ENCODE peak calls at places on chromosomes 3 and 15, in five cellular contexts. L is nephron progenitor cell; Q is stimulated activated CD4-positive, alpha-beta T cell treated with anti-CD3 and anti-CD28 coated beads, Interleukin-2, amount 100 ng/mL, for 4 hours; X is NCI-H2029 treated with DMSO at 0.1 percent for 48 hours; T is pulmonary artery endothelial cell. J is an unnamed sample.

GRCh38 chr15:49154359-49154758 is 1.0 kb downstream of the COPS2 start:
- DNase-seq in L (no peak), Q (no peak), X (no peak), T (no peak), J (no peak)

GRCh38 chr15:31344824-31345605 is 18.4 kb downstream of the KLF13 start:
- DNase-seq in L (no peak), Q (no peak), X (no peak), T (no peak), J (no peak)

GRCh38 chr15:91520848-91521247 is 332.7 kb upstream of the SLCO3A1 start:
- DNase-seq in L (no peak), Q (no peak), X (no peak), T (no peak), J (no peak)

GRCh38 chr3:131033480-131034080 is 6.9 kb downstream of the NEK11 start:
- DNase-seq in L (peak; percentile 21), Q (no peak), X (no peak), T (no peak), J (peak; percentile 1)

GRCh38 chr3:182139627-182140357 is 428.1 kb downstream of the SOX2 start:
- DNase-seq in L (no peak), Q (no peak), X (no peak), T (no peak), J (no peak)

GRCh38 chr3:73255609-73256029 is 194.2 kb downstream of the EBLN2 start:
- DNase-seq in L (no peak), Q (no peak), X (peak; percentile 92), T (no peak), J (no peak)

GRCh38 chr3:156307704-156308103 is 187.3 kb downstream of the KCNAB1 start:
- DNase-seq in L (no peak), Q (no peak), X (no peak), T (peak; percentile 63), J (no peak)

GRCh38 chr3:170476291-170476690 is 57.6 kb downstream of the CLDN11 start:
- DNase-seq in L (no peak), Q (no peak), X (no peak), T (no peak), J (no peak)

GRCh38 chr3:181176610-181177009 is 187.1 kb upstream of the DNAJC19 start:
- DNase-seq in L (peak; percentile 25), Q (peak; percentile 1), X (peak; percentile 67), T (peak; percentile 11), J (no peak)

GRCh38 chr3:12952322-12953200 is 111.2 kb upstream of the RPL32 start:
- DNase-seq in L (no peak), Q (no peak), X (no peak), T (no peak), J (no peak)

GRCh38 chr3:127679534-127680145 is 6.9 kb downstream of the ABTB1 start:
- DNase-seq in L (no peak), Q (no peak), X (no peak), T (no peak), J (no peak)

GRCh38 chr3:70256566-70256965 is 55.9 kb downstream of the MDFIC2 start:
- DNase-seq in L (no peak), Q (no peak), X (no peak), T (no peak), J (no peak)

GRCh38 chr3:27632431-27633223 is 89.5 kb downstream of the EOMES start:
- DNase-seq in L (peak; percentile 46), Q (peak; percentile 5), X (peak; percentile 26), T (no peak), J (peak; percentile 3)

GRCh38 chr3:162998205-162998604 is 1501.6 kb downstream of the OTOL1 start:
- DNase-seq in L (no peak), Q (no peak), X (no peak), T (no peak), J (no peak)

GRCh38 chr3:139202226-139202958 is 141.4 kb upstream of the MRPS22 start:
- DNase-seq in L (peak; percentile 31), Q (no peak), X (no peak), T (no peak), J (no peak)

GRCh38 chr15:90664650-90665287 is 52.4 kb upstream of the BLM start:
- DNase-seq in L (no peak), Q (no peak), X (no peak), T (no peak), J (no peak)

GRCh38 chr3:19199131-19199530 is 50.8 kb downstream of the KCNH8 start:
- DNase-seq in L (no peak), Q (no peak), X (no peak), T (no peak), J (no peak)

GRCh38 chr15:33722005-33722672 is 246.2 kb upstream of the CHRM5 start:
- DNase-seq in L (no peak), Q (no peak), X (no peak), T (peak; percentile 73), J (no peak)

GRCh38 chr15:101554115-101554915 is 64.8 kb upstream of the PCSK6 start:
- DNase-seq in L (no peak), Q (no peak), X (no peak), T (no peak), J (no peak)

GRCh38 chr3:20326537-20326936 is 140.5 kb upstream of the SGO1 start:
- DNase-seq in L (no peak), Q (no peak), X (no peak), T (no peak), J (no peak)

GRCh38 chr3:70606018-70606417 is 293.6 kb upstream of the MDFIC2 start:
- DNase-seq in L (no peak), Q (no peak), X (no peak), T (no peak), J (no peak)

GRCh38 chr3:50364573-50365079 is 5.3 kb upstream of the TMEM115 start:
- DNase-seq in L (no peak), Q (no peak), X (no peak), T (no peak), J (no peak)

GRCh38 chr3:12755754-12756153 is 3.3 kb downstream of the TMEM40 start:
- DNase-seq in L (no peak), Q (no peak), X (no peak), T (no peak), J (no peak)

GRCh38 chr3:18446067-18446793 is 21.1 kb upstream of the SATB1 start:
- DNase-seq in L (no peak), Q (no peak), X (peak; percentile 40), T (no peak), J (no peak)

GRCh38 chr15:75167588-75168076 is 34.0 kb upstream of the C15orf39 start:
- DNase-seq in L (no peak), Q (no peak), X (no peak), T (no peak), J (no peak)

GRCh38 chr3:65303431-65303830 is 615.6 kb upstream of the ADAMTS9 start:
- DNase-seq in L (no peak), Q (no peak), X (no peak), T (no peak), J (no peak)

GRCh38 chr15:42491540-42492225 is 742 bp upstream of the ZNF106 start:
- DNase-seq in L (no peak), Q (no peak), X (no peak), T (no peak), J (no peak)

GRCh38 chr15:56040081-56041035 is 46.9 kb upstream of the NEDD4 start:
- DNase-seq in L (no peak), Q (no peak), X (no peak), T (peak; percentile 86), J (no peak)

GRCh38 chr15:78093242-78094020 is 1.1 kb downstream of the SH2D7 start:
- DNase-seq in L (no peak), Q (no peak), X (no peak), T (no peak), J (no peak)

GRCh38 chr3:1908651-1909445 is 189.8 kb upstream of the CNTN4 start:
- DNase-seq in L (no peak), Q (no peak), X (no peak), T (no peak), J (peak; percentile 67)

J was measured in DMS79.